ENCODE peak calls at places on chromosomes 2 and 18, in eight cellular contexts. Z, O, L, D, V, H, P and G are unnamed samples.

GRCh38 chr18:8984131-8984670 is 118.3 kb upstream of the NDUFV2 start:
- DNase-seq in V (no peak), H (no peak), Z (no peak), D (no peak), P (no peak), O (no peak), L (no peak), G (no peak)

GRCh38 chr2:200484934-200485333 is 24.9 kb downstream of the KCTD18 start:
- DNase-seq in P (no peak), L (no peak), H (no peak), V (no peak), Z (no peak), D (no peak), O (no peak), G (no peak)

GRCh38 chr2:44705356-44705755 is 236.1 kb upstream of the SIX3 start:
- DNase-seq in Z (no peak), P (no peak), O (no peak), D (no peak), V (no peak), H (peak), L (no peak), G (no peak)

GRCh38 chr2:8488001-8488738 is 193.7 kb upstream of the ID2 start:
- DNase-seq in P (no peak), Z (no peak), V (peak), O (peak), D (peak), L (peak), H (no peak), G (no peak)

GRCh38 chr18:76405761-76406356 is 89.2 kb downstream of the ZNF516 start:
- DNase-seq in H (peak), V (peak), Z (no peak), L (no peak), D (no peak), P (no peak), O (peak), G (peak)

GRCh38 chr2:95106081-95106480 is 15.5 kb downstream of the MRPS5 start:
- DNase-seq in H (no peak), Z (no peak), V (no peak), L (no peak), D (no peak), P (no peak), O (no peak), G (no peak)

GRCh38 chr2:104368089-104368488 is 485.8 kb upstream of the POU3F3 start:
- DNase-seq in L (no peak), O (no peak), D (no peak), V (no peak), Z (no peak), H (no peak), P (no peak), G (no peak)

GRCh38 chr18:78737006-78737915 is 242.4 kb upstream of the SALL3 start:
- DNase-seq in H (no peak), P (no peak), O (no peak), D (no peak), L (no peak), Z (peak), V (no peak), G (no peak)

GRCh38 chr2:147558620-147559019 is 286.2 kb upstream of the ACVR2A start:
- DNase-seq in H (no peak), Z (no peak), D (no peak), V (no peak), O (no peak), P (no peak), L (no peak), G (no peak)

GRCh38 chr2:101566632-101567228 is 91.8 kb upstream of the RFX8 start:
- DNase-seq in D (no peak), O (no peak), L (no peak), P (no peak), H (no peak), Z (no peak), V (no peak), G (no peak)